ENCODE peak calls at places on chromosomes 16 and 17, in seven cellular contexts. One of them, this sample, is unnamed.
A peak's percentile ranks its signal among the peaks of the same experiment; 100 is the strongest.

GRCh38 chr16:70388281-70388680 is 41.6 kb downstream of the DDX19A start:
- DNase-seq in A549: no peak
- DNase-seq in RWPE1: no peak
- DNase-seq in RWPE2: no peak
- DNase-seq in endodermal cell: no peak
- DNase-seq in OCI-LY7: no peak
- DNase-seq in sigmoid colon: no peak
- DNase-seq in this sample: no peak

GRCh38 chr16:86835981-86836380 is 257.6 kb downstream of the FOXL1 start:
- DNase-seq in RWPE2: no peak
- DNase-seq in sigmoid colon: no peak
- DNase-seq in RWPE1: no peak
- DNase-seq in OCI-LY7: no peak
- DNase-seq in A549: no peak
- DNase-seq in endodermal cell: no peak
- DNase-seq in this sample: no peak

GRCh38 chr17:40072481-40073346 is 9.9 kb downstream of the THRA start:
- DNase-seq in A549: no peak
- DNase-seq in sigmoid colon: peak; percentile 74
- DNase-seq in RWPE2: no peak
- DNase-seq in RWPE1: no peak
- DNase-seq in endodermal cell: no peak
- DNase-seq in OCI-LY7: no peak
- DNase-seq in this sample: peak; percentile 83

GRCh38 chr17:45316271-45317112 is at the start of gene MAP3K14:
- DNase-seq in endodermal cell: peak; percentile 91
- DNase-seq in RWPE2: no peak
- DNase-seq in OCI-LY7: peak; percentile 79
- DNase-seq in RWPE1: peak; percentile 39
- DNase-seq in A549: no peak
- DNase-seq in sigmoid colon: peak; percentile 89
- DNase-seq in this sample: peak; percentile 75

GRCh38 chr17:16652847-16653366 is 743 bp downstream of the ZNF624 start:
- DNase-seq in A549: no peak
- DNase-seq in sigmoid colon: no peak
- DNase-seq in OCI-LY7: peak; percentile 4
- DNase-seq in endodermal cell: no peak
- DNase-seq in RWPE1: no peak
- DNase-seq in RWPE2: no peak
- DNase-seq in this sample: no peak

GRCh38 chr17:35460354-35460851 is 11.8 kb upstream of the SLFN13 start:
- DNase-seq in endodermal cell: peak; percentile 97
- DNase-seq in sigmoid colon: no peak
- DNase-seq in A549: peak; percentile 41
- DNase-seq in RWPE1: peak; percentile 56
- DNase-seq in RWPE2: peak; percentile 73
- DNase-seq in OCI-LY7: peak; percentile 74
- DNase-seq in this sample: peak; percentile 88

GRCh38 chr17:68205251-68205807 is 42.5 kb upstream of the AMZ2 start:
- DNase-seq in A549: peak; percentile 91
- DNase-seq in OCI-LY7: peak; percentile 97
- DNase-seq in RWPE1: peak; percentile 68
- DNase-seq in endodermal cell: peak; percentile 98
- DNase-seq in RWPE2: peak; percentile 76
- DNase-seq in sigmoid colon: peak; percentile 94
- DNase-seq in this sample: peak; percentile 92

GRCh38 chr16:83533193-83533592 is 274.6 kb upstream of the HSBP1 start:
- DNase-seq in OCI-LY7: no peak
- DNase-seq in endodermal cell: no peak
- DNase-seq in RWPE2: peak; percentile 88
- DNase-seq in sigmoid colon: no peak
- DNase-seq in RWPE1: peak; percentile 77
- DNase-seq in A549: no peak
- DNase-seq in this sample: no peak

GRCh38 chr16:30184430-30185140 is 1.2 kb downstream of the CORO1A start:
- DNase-seq in sigmoid colon: peak; percentile 71
- DNase-seq in RWPE2: peak; percentile 62
- DNase-seq in endodermal cell: peak; percentile 47
- DNase-seq in RWPE1: no peak
- DNase-seq in A549: no peak
- DNase-seq in OCI-LY7: peak; percentile 64
- DNase-seq in this sample: peak; percentile 31

GRCh38 chr17:29572691-29573557 is 4.4 kb downstream of the TP53I13 start:
- DNase-seq in OCI-LY7: peak; percentile 60
- DNase-seq in endodermal cell: peak; percentile 90
- DNase-seq in RWPE1: no peak
- DNase-seq in A549: no peak
- DNase-seq in sigmoid colon: peak; percentile 74
- DNase-seq in RWPE2: no peak
- DNase-seq in this sample: peak; percentile 52

GRCh38 chr17:74671031-74671771 is 41.5 kb downstream of the CD300LF start:
- DNase-seq in A549: peak; percentile 71
- DNase-seq in RWPE1: peak; percentile 68
- DNase-seq in OCI-LY7: no peak
- DNase-seq in RWPE2: peak; percentile 76
- DNase-seq in endodermal cell: peak; percentile 100
- DNase-seq in sigmoid colon: no peak
- DNase-seq in this sample: peak; percentile 64

GRCh38 chr17:17467720-17468119 is 9.1 kb upstream of the MED9 start:
- DNase-seq in OCI-LY7: no peak
- DNase-seq in A549: no peak
- DNase-seq in RWPE2: no peak
- DNase-seq in RWPE1: no peak
- DNase-seq in sigmoid colon: no peak
- DNase-seq in endodermal cell: no peak
- DNase-seq in this sample: no peak

GRCh38 chr17:8152981-8153549 is 861 bp upstream of the PER1 start:
- DNase-seq in RWPE1: no peak
- DNase-seq in A549: no peak
- DNase-seq in OCI-LY7: no peak
- DNase-seq in sigmoid colon: peak; percentile 76
- DNase-seq in endodermal cell: peak; percentile 57
- DNase-seq in RWPE2: no peak
- DNase-seq in this sample: no peak

GRCh38 chr16:12235110-12235509 is 258.6 kb downstream of the SNX29 start:
- DNase-seq in RWPE2: no peak
- DNase-seq in endodermal cell: no peak
- DNase-seq in sigmoid colon: no peak
- DNase-seq in RWPE1: no peak
- DNase-seq in OCI-LY7: no peak
- DNase-seq in A549: no peak
- DNase-seq in this sample: no peak

GRCh38 chr17:13398091-13398490 is 203.6 kb downstream of the HS3ST3A1 start:
- DNase-seq in A549: no peak
- DNase-seq in RWPE1: no peak
- DNase-seq in sigmoid colon: no peak
- DNase-seq in endodermal cell: no peak
- DNase-seq in OCI-LY7: no peak
- DNase-seq in RWPE2: no peak
- DNase-seq in this sample: no peak

GRCh38 chr16:29961479-29962343 is at the start of gene TMEM219:
- DNase-seq in RWPE2: peak; percentile 78
- DNase-seq in sigmoid colon: peak; percentile 96
- DNase-seq in RWPE1: peak; percentile 90
- DNase-seq in OCI-LY7: peak; percentile 94
- DNase-seq in A549: peak; percentile 94
- DNase-seq in endodermal cell: peak; percentile 95
- DNase-seq in this sample: peak; percentile 93

GRCh38 chr17:44097110-44097810 is 26.2 kb downstream of the HDAC5 start:
- DNase-seq in RWPE2: no peak
- DNase-seq in endodermal cell: no peak
- DNase-seq in sigmoid colon: no peak
- DNase-seq in A549: no peak
- DNase-seq in OCI-LY7: no peak
- DNase-seq in RWPE1: no peak
- DNase-seq in this sample: peak; percentile 57

GRCh38 chr17:17849863-17850373 is 13.1 kb upstream of the SREBF1 start:
- DNase-seq in OCI-LY7: peak; percentile 85
- DNase-seq in sigmoid colon: no peak
- DNase-seq in RWPE2: no peak
- DNase-seq in endodermal cell: peak; percentile 87
- DNase-seq in RWPE1: no peak
- DNase-seq in A549: no peak
- DNase-seq in this sample: peak; percentile 44

GRCh38 chr16:2595376-2596200 is 57.8 kb downstream of the PDPK1 start:
- DNase-seq in RWPE1: no peak
- DNase-seq in OCI-LY7: no peak
- DNase-seq in sigmoid colon: no peak
- DNase-seq in A549: no peak
- DNase-seq in RWPE2: peak; percentile 24
- DNase-seq in endodermal cell: peak; percentile 42
- DNase-seq in this sample: no peak

GRCh38 chr16:26491271-26491670 is 575.5 kb upstream of the C16orf82 start:
- DNase-seq in OCI-LY7: no peak
- DNase-seq in RWPE2: no peak
- DNase-seq in A549: no peak
- DNase-seq in endodermal cell: peak; percentile 68
- DNase-seq in sigmoid colon: no peak
- DNase-seq in RWPE1: no peak
- DNase-seq in this sample: no peak

GRCh38 chr17:73203135-73203787 is 10.4 kb downstream of the COG1 start:
- DNase-seq in A549: no peak
- DNase-seq in OCI-LY7: no peak
- DNase-seq in sigmoid colon: no peak
- DNase-seq in endodermal cell: no peak
- DNase-seq in RWPE2: no peak
- DNase-seq in RWPE1: no peak
- DNase-seq in this sample: peak; percentile 68

GRCh38 chr17:6941989-6942388 is 53.9 kb upstream of the ALOX12 start:
- DNase-seq in sigmoid colon: no peak
- DNase-seq in OCI-LY7: no peak
- DNase-seq in RWPE2: no peak
- DNase-seq in endodermal cell: peak; percentile 58
- DNase-seq in RWPE1: no peak
- DNase-seq in A549: no peak
- DNase-seq in this sample: no peak

DNA sequence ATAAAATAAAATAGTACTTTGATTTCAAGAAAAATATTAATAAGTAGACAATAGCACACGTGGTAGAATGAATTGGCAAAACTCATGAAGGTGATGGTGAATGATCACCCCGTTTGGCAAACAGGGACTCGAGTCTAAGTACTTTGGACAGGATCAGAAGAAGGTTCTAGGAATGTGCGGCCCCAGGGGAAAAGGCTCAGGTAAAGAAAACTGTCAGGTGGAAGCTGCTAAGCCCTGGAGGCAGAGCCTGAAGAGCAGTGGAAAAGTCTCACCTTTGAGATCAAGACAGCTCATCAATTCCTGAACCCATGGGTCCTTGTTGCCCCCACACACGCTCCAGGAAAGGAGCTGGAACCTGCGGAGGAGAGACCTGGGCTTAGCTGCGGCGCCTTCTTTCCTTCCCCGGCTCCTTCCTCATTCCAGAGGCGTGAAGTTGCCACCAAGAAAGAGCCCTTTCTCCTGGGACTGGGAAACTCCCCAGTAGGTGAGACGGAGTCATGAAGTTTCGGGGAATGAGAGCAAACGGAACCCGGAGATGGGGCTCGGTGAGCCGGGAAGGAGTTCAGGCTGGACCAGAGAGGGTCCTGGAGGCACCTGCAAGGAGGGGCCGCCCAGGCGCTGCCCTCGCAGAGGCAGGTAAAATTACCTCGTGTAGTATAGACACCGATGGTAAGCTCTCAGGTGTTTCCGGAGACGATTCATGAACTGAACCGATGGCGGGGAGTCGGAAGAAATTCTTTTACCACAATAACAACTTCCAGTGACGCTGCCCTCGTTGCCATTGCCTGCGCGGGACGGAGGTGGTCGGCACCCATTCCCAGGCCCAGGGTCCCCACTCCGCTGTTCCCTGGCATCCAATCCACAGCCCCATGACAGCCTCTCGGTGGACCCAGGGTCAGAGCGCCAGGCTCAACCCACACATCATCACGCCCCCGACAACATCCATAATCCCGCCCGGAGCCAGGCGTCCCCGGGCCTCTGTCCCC is 1.2 kb upstream of the ZMYND15 start:
- DNase-seq in A549: no peak
- DNase-seq in RWPE2: no peak
- DNase-seq in endodermal cell: peak; percentile 71
- DNase-seq in RWPE1: peak; percentile 46
- DNase-seq in sigmoid colon: no peak
- DNase-seq in OCI-LY7: no peak
- DNase-seq in this sample: peak; percentile 70
- H3K27ac ChIP-seq in A549: peak overlapping the region; percentile 79
- H3K27ac ChIP-seq in RWPE2: no peak overlapping the region
- H3K27ac ChIP-seq in endodermal cell: no peak overlapping the region
- H3K27ac ChIP-seq in RWPE1: no peak overlapping the region
- H3K27ac ChIP-seq in sigmoid colon: peak overlapping the region; percentile 68
- H3K27ac ChIP-seq in OCI-LY7: no peak overlapping the region
- H3K27ac ChIP-seq in this sample: peak overlapping the region; percentile 85

GRCh38 chr17:80790021-80790765 is 201.4 kb upstream of the CHMP6 start:
- DNase-seq in RWPE2: no peak
- DNase-seq in OCI-LY7: peak; percentile 78
- DNase-seq in endodermal cell: peak; percentile 44
- DNase-seq in sigmoid colon: no peak
- DNase-seq in RWPE1: no peak
- DNase-seq in A549: no peak
- DNase-seq in this sample: no peak
- H3K27ac ChIP-seq in RWPE2: peak overlapping the region; percentile 75
- H3K27ac ChIP-seq in OCI-LY7: peak overlapping the region; percentile 83
- H3K27ac ChIP-seq in endodermal cell: peak overlapping the region; percentile 24
- H3K27ac ChIP-seq in sigmoid colon: peak overlapping the region; percentile 44
- H3K27ac ChIP-seq in RWPE1: peak overlapping the region; percentile 86
- H3K27ac ChIP-seq in A549: peak overlapping the region; percentile 35
- H3K27ac ChIP-seq in this sample: peak overlapping the region; percentile 60

DNA sequence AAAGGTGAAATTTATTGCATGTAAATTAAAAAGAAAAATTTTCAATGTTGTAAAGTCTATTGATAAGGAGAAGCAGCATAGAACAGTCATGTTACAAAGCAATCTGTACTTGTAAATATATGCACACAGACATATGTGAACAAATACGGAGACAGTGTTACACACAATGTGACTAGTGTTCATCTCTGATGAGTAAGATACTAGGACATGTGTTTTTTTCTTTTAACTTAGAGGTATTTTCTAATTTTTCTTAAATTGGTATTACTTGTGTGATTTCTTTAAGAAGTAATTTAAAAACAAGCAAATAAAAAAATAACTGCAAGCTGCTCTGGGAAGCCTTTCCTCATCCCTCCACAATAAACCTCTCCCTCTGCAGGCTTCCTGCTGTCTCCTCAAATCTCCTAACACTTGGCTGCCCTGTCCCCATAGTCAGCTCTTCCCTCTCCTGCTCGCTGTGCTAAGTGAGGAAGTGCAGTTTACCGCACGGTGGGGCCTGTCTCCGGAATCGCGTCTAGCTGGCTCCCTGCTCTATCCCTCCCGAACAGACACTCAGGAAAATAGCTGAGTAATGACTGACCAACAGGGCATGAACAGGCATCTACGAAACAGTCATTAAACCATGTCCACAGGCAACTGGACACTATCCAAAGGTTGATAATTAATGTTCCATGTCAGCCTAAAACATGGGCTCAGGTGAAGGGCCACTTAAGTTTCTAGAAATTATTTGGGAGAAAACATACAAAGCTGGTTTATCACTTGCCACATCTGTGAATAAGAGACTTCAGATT is 35.9 kb downstream of the CMTM4 start:
- DNase-seq in OCI-LY7: no peak
- DNase-seq in endodermal cell: peak; percentile 65
- DNase-seq in A549: peak; percentile 72
- DNase-seq in RWPE2: peak; percentile 73
- DNase-seq in RWPE1: peak; percentile 74
- DNase-seq in sigmoid colon: peak; percentile 87
- DNase-seq in this sample: peak; percentile 46
- H3K27ac ChIP-seq in OCI-LY7: no peak overlapping the region
- H3K27ac ChIP-seq in endodermal cell: peak overlapping the region; percentile 42
- H3K27ac ChIP-seq in A549: peak overlapping the region; percentile 72
- H3K27ac ChIP-seq in RWPE2: peak overlapping the region; percentile 53
- H3K27ac ChIP-seq in RWPE1: peak overlapping the region; percentile 74
- H3K27ac ChIP-seq in sigmoid colon: peak overlapping the region; percentile 80
- H3K27ac ChIP-seq in this sample: peak overlapping the region; percentile 50

GRCh38 chr17:4856937-4857314 is 23.8 kb downstream of the MINK1 start:
- DNase-seq in sigmoid colon: no peak
- DNase-seq in endodermal cell: no peak
- DNase-seq in RWPE1: no peak
- DNase-seq in OCI-LY7: no peak
- DNase-seq in A549: no peak
- DNase-seq in RWPE2: no peak
- DNase-seq in this sample: no peak
- H3K27ac ChIP-seq in sigmoid colon: no peak overlapping the region
- H3K27ac ChIP-seq in endodermal cell: no peak overlapping the region
- H3K27ac ChIP-seq in RWPE1: peak overlapping the region; percentile 99
- H3K27ac ChIP-seq in OCI-LY7: no peak overlapping the region
- H3K27ac ChIP-seq in A549: no peak overlapping the region
- H3K27ac ChIP-seq in RWPE2: peak overlapping the region; percentile 95
- H3K27ac ChIP-seq in this sample: no peak overlapping the region